ENCODE peak calls at places on chromosome 12, in seven cellular contexts. One of them, this sample, is unnamed.

GRCh38 chr12:120316798-120317257 is 10.8 kb downstream of the PLA2G1B start:
- DNase-seq in SHP77 treated with DMSO at 0.1 percent for 48 hours: no peak
- DNase-seq in activated gamma-delta T cell treated with Interleukin-2 at 50 U/mL for 16 hours: no peak
- DNase-seq in iris pigment epithelial cell: peak; percentile 37
- DNase-seq in Right ventricle myocardium inferior: no peak
- DNase-seq in activated T-cell treated with anti-CD3 and anti-CD28 coated beads for 1 hour: no peak
- DNase-seq in T-helper 2 cell treated with Interferon-gamma antibody and Interleukin-4, amounts not matched to agents 5 μg/mL and 100 μg/mL, for 36 hours: no peak
- DNase-seq in this sample: no peak

GRCh38 chr12:6180300-6181051 is 19.7 kb upstream of the CD9 start:
- DNase-seq in SHP77 treated with DMSO at 0.1 percent for 48 hours: no peak
- DNase-seq in activated gamma-delta T cell treated with Interleukin-2 at 50 U/mL for 16 hours: no peak
- DNase-seq in iris pigment epithelial cell: peak; percentile 78
- DNase-seq in Right ventricle myocardium inferior: peak; percentile 81
- DNase-seq in activated T-cell treated with anti-CD3 and anti-CD28 coated beads for 1 hour: no peak
- DNase-seq in T-helper 2 cell treated with Interferon-gamma antibody and Interleukin-4, amounts not matched to agents 5 μg/mL and 100 μg/mL, for 36 hours: no peak
- DNase-seq in this sample: peak; percentile 69

GRCh38 chr12:27709932-27710591 is 570 bp upstream of the MRPS35 start:
- DNase-seq in SHP77 treated with DMSO at 0.1 percent for 48 hours: peak; percentile 85
- DNase-seq in activated gamma-delta T cell treated with Interleukin-2 at 50 U/mL for 16 hours: no peak
- DNase-seq in iris pigment epithelial cell: peak; percentile 69
- DNase-seq in Right ventricle myocardium inferior: no peak
- DNase-seq in activated T-cell treated with anti-CD3 and anti-CD28 coated beads for 1 hour: no peak
- DNase-seq in T-helper 2 cell treated with Interferon-gamma antibody and Interleukin-4, amounts not matched to agents 5 μg/mL and 100 μg/mL, for 36 hours: no peak
- DNase-seq in this sample: no peak

GRCh38 chr12:120110550-120111501 is 5.7 kb downstream of the RAB35 start:
- DNase-seq in SHP77 treated with DMSO at 0.1 percent for 48 hours: no peak
- DNase-seq in activated gamma-delta T cell treated with Interleukin-2 at 50 U/mL for 16 hours: peak; percentile 43
- DNase-seq in iris pigment epithelial cell: no peak
- DNase-seq in Right ventricle myocardium inferior: peak; percentile 91
- DNase-seq in activated T-cell treated with anti-CD3 and anti-CD28 coated beads for 1 hour: peak; percentile 19
- DNase-seq in T-helper 2 cell treated with Interferon-gamma antibody and Interleukin-4, amounts not matched to agents 5 μg/mL and 100 μg/mL, for 36 hours: peak; percentile 44
- DNase-seq in this sample: peak; percentile 79

GRCh38 chr12:124006582-124007170 is 33.7 kb downstream of the ZNF664 start:
- DNase-seq in SHP77 treated with DMSO at 0.1 percent for 48 hours: no peak
- DNase-seq in activated gamma-delta T cell treated with Interleukin-2 at 50 U/mL for 16 hours: peak; percentile 14
- DNase-seq in iris pigment epithelial cell: no peak
- DNase-seq in Right ventricle myocardium inferior: no peak
- DNase-seq in activated T-cell treated with anti-CD3 and anti-CD28 coated beads for 1 hour: no peak
- DNase-seq in T-helper 2 cell treated with Interferon-gamma antibody and Interleukin-4, amounts not matched to agents 5 μg/mL and 100 μg/mL, for 36 hours: no peak
- DNase-seq in this sample: no peak

GRCh38 chr12:82438356-82438755 is 80.0 kb downstream of the METTL25 start:
- DNase-seq in SHP77 treated with DMSO at 0.1 percent for 48 hours: no peak
- DNase-seq in activated gamma-delta T cell treated with Interleukin-2 at 50 U/mL for 16 hours: no peak
- DNase-seq in iris pigment epithelial cell: no peak
- DNase-seq in Right ventricle myocardium inferior: no peak
- DNase-seq in activated T-cell treated with anti-CD3 and anti-CD28 coated beads for 1 hour: no peak
- DNase-seq in T-helper 2 cell treated with Interferon-gamma antibody and Interleukin-4, amounts not matched to agents 5 μg/mL and 100 μg/mL, for 36 hours: no peak
- DNase-seq in this sample: no peak

GRCh38 chr12:70060634-70061033 is 182.6 kb upstream of the CNOT2 start:
- DNase-seq in SHP77 treated with DMSO at 0.1 percent for 48 hours: no peak
- DNase-seq in activated gamma-delta T cell treated with Interleukin-2 at 50 U/mL for 16 hours: no peak
- DNase-seq in iris pigment epithelial cell: no peak
- DNase-seq in Right ventricle myocardium inferior: no peak
- DNase-seq in activated T-cell treated with anti-CD3 and anti-CD28 coated beads for 1 hour: no peak
- DNase-seq in T-helper 2 cell treated with Interferon-gamma antibody and Interleukin-4, amounts not matched to agents 5 μg/mL and 100 μg/mL, for 36 hours: no peak
- DNase-seq in this sample: no peak

GRCh38 chr12:14564336-14564959 is 3.2 kb downstream of the PLBD1 start:
- DNase-seq in SHP77 treated with DMSO at 0.1 percent for 48 hours: no peak
- DNase-seq in activated gamma-delta T cell treated with Interleukin-2 at 50 U/mL for 16 hours: no peak
- DNase-seq in iris pigment epithelial cell: no peak
- DNase-seq in Right ventricle myocardium inferior: no peak
- DNase-seq in activated T-cell treated with anti-CD3 and anti-CD28 coated beads for 1 hour: no peak
- DNase-seq in T-helper 2 cell treated with Interferon-gamma antibody and Interleukin-4, amounts not matched to agents 5 μg/mL and 100 μg/mL, for 36 hours: no peak
- DNase-seq in this sample: no peak

GRCh38 chr12:53989227-53990113 is 4.5 kb downstream of the HOXC10 start:
- DNase-seq in SHP77 treated with DMSO at 0.1 percent for 48 hours: no peak
- DNase-seq in activated gamma-delta T cell treated with Interleukin-2 at 50 U/mL for 16 hours: no peak
- DNase-seq in iris pigment epithelial cell: peak; percentile 61
- DNase-seq in Right ventricle myocardium inferior: no peak
- DNase-seq in activated T-cell treated with anti-CD3 and anti-CD28 coated beads for 1 hour: no peak
- DNase-seq in T-helper 2 cell treated with Interferon-gamma antibody and Interleukin-4, amounts not matched to agents 5 μg/mL and 100 μg/mL, for 36 hours: no peak
- DNase-seq in this sample: no peak

This sample was measured in left ventricle myocardium superior.